ENCODE peak calls at places on chromosomes 16 and 17, in five cellular contexts. R is H54; F is stimulated activated CD4-positive, alpha-beta T cell treated with anti-CD3 and anti-CD28 coated beads, Interleukin-15, amount 100 ng/mL, for 1 hour; D is hypothalamus; I is NCI-H510A treated with DMSO at 0.1 percent for 48 hours. V is an unnamed sample.

GRCh38 chr17:61495161-61495857 is 43.1 kb downstream of the TBX4 start:
- DNase-seq in F (no peak), D (no peak), I (no peak), R (peak; percentile 69), V (no peak)

GRCh38 chr16:4894276-4895150 is 42.4 kb downstream of the PPL start:
- DNase-seq in R (no peak), F (no peak), D (no peak), I (no peak), V (no peak)

GRCh38 chr16:1039762-1040161 is 32.8 kb upstream of the SSTR5 start:
- DNase-seq in I (no peak), D (no peak), F (no peak), R (no peak), V (no peak)

GRCh38 chr17:15289285-15290185 is 24.4 kb upstream of the PMP22 start:
- DNase-seq in I (no peak), F (no peak), R (no peak), D (no peak), V (no peak)

GRCh38 chr16:57642368-57643135 is 14.1 kb downstream of the ADGRG1 start:
- DNase-seq in F (no peak), R (no peak), I (no peak), D (no peak), V (no peak)

GRCh38 chr17:57088298-57088697 is 3.3 kb downstream of the AKAP1 start:
- DNase-seq in F (no peak), D (no peak), I (no peak), R (no peak), V (no peak)

GRCh38 chr17:40366076-40366860 is 1.7 kb upstream of the GJD3 start:
- DNase-seq in D (no peak), F (no peak), R (no peak), I (no peak), V (no peak)

GRCh38 chr17:58338907-58339774 is 10.5 kb upstream of the TSPOAP1 start:
- DNase-seq in D (no peak), F (no peak), R (peak; percentile 83), I (no peak), V (no peak)

GRCh38 chr16:84925773-84926372 is 85.5 kb downstream of the ZDHHC7 start:
- DNase-seq in D (no peak), R (no peak), I (no peak), F (no peak), V (no peak)

GRCh38 chr16:14559809-14560227 is 70.2 kb downstream of the PARN start:
- DNase-seq in I (peak; percentile 65), F (no peak), R (no peak), D (no peak), V (no peak)

GRCh38 chr17:48024149-48025039 is 13.2 kb downstream of the COPZ2 start:
- DNase-seq in R (no peak), I (no peak), F (no peak), D (no peak), V (no peak)

GRCh38 chr17:78359216-78359935 is 501 bp downstream of the SOCS3 start:
- DNase-seq in R (peak; percentile 49), D (no peak), I (peak; percentile 36), F (no peak), V (no peak)

GRCh38 chr16:23423496-23424049 is 29.4 kb downstream of the COG7 start:
- DNase-seq in I (peak; percentile 21), D (no peak), F (no peak), R (peak; percentile 47), V (peak; percentile 64)

GRCh38 chr16:9007177-9007794 is 43.6 kb upstream of the USP7 start:
- DNase-seq in I (no peak), D (no peak), R (no peak), F (no peak), V (no peak)